ENCODE peak calls at places on chromosomes 6 and 20, in seven cellular contexts. W is foreskin fibroblast, I is WTC11, Y is tibial artery, K is OCI-LY7, H is A549, S is A673. R is an unnamed sample.

GRCh38 chr6:98547634-98548033 is 286.7 kb upstream of the POU3F2 start:
- DNase-seq in W (no peak), K (no peak), Y (no peak), S (no peak), H (no peak), I (no peak), R (no peak)

GRCh38 chr20:23195635-23196034 is 109.5 kb upstream of the CD93 start:
- DNase-seq in W (no peak), H (no peak), Y (no peak), S (no peak), I (no peak), K (no peak), R (no peak)

GRCh38 chr6:157323114-157323923 is at the start of gene TMEM242:
- DNase-seq in H (peak; percentile 80), S (peak; percentile 95), Y (peak; percentile 93), I (peak; percentile 93), K (peak; percentile 91), W (peak; percentile 98), R (peak; percentile 97)

GRCh38 chr6:158125271-158125670 is 42.8 kb downstream of the SERAC1 start:
- DNase-seq in K (no peak), S (no peak), I (no peak), Y (no peak), W (no peak), H (no peak), R (no peak)

GRCh38 chr6:13787146-13787545 is 27.2 kb downstream of the MCUR1 start:
- DNase-seq in S (peak; percentile 35), W (peak; percentile 45), Y (no peak), K (no peak), H (no peak), I (no peak), R (peak; percentile 1)

GRCh38 chr20:5471368-5471767 is 154.6 kb upstream of the PROKR2 start:
- DNase-seq in K (no peak), H (no peak), S (no peak), I (no peak), W (no peak), Y (no peak), R (peak; percentile 80)

GRCh38 chr6:150325093-150325772 is 43.6 kb upstream of the IYD start:
- DNase-seq in K (no peak), Y (no peak), H (no peak), S (no peak), W (no peak), I (no peak), R (no peak)

GRCh38 chr6:80608881-80609280 is 502.4 kb downstream of the BCKDHB start:
- DNase-seq in Y (no peak), H (no peak), I (no peak), K (no peak), S (no peak), W (no peak), R (no peak)

GRCh38 chr20:33689973-33690372 is 3.8 kb upstream of the E2F1 start:
- DNase-seq in H (no peak), Y (no peak), K (no peak), S (no peak), W (peak; percentile 53), I (no peak), R (no peak)

GRCh38 chr6:160161647-160161986 is 40.0 kb downstream of the SLC22A1 start:
- DNase-seq in H (no peak), Y (no peak), S (no peak), K (no peak), I (no peak), W (no peak), R (no peak)

GRCh38 chr6:27617700-27618689 is 145.1 kb upstream of the ZNF184 start:
- DNase-seq in S (peak; percentile 70), W (peak; percentile 66), K (no peak), Y (no peak), H (peak; percentile 59), I (peak; percentile 60), R (no peak)

GRCh38 chr6:45323656-45324224 is 4.4 kb upstream of the RUNX2 start:
- DNase-seq in S (no peak), I (no peak), W (no peak), Y (no peak), K (no peak), H (no peak), R (no peak)

GRCh38 chr6:154001494-154002285 is 37.4 kb upstream of the OPRM1 start:
- DNase-seq in W (no peak), K (no peak), Y (no peak), S (peak; percentile 15), H (no peak), I (no peak), R (no peak)

GRCh38 chr20:48180637-48181036 is 395.4 kb upstream of the SULF2 start:
- DNase-seq in W (no peak), K (no peak), I (no peak), S (no peak), Y (no peak), H (no peak), R (no peak)

GRCh38 chr6:5759571-5759970 is 247.2 kb downstream of the NRN1 start:
- DNase-seq in W (no peak), S (no peak), K (no peak), I (no peak), Y (no peak), H (no peak), R (no peak)

GRCh38 chr6:168071620-168072019 is 7.4 kb downstream of the FRMD1 start:
- DNase-seq in S (no peak), H (peak; percentile 31), Y (no peak), K (no peak), I (peak; percentile 72), W (no peak), R (no peak)
- TF ChIP-seq CTCF in S (no peak), H (no peak), Y (no peak), K (no peak), I (peak; percentile 17), W (no peak), R (no peak)

GRCh38 chr20:58070664-58071499 is 157.6 kb downstream of the ANKRD60 start:
- DNase-seq in I (no peak), K (no peak), Y (peak; percentile 38), W (no peak), H (no peak), S (no peak), R (peak; percentile 73)

GRCh38 chr20:58069207-58069606 is 159.2 kb downstream of the ANKRD60 start:
- DNase-seq in K (no peak), H (no peak), W (no peak), Y (peak; percentile 32), I (no peak), S (no peak), R (peak; percentile 32)

GRCh38 chr20:58069796-58070663 is 158.4 kb downstream of the ANKRD60 start:
- DNase-seq in K (no peak), W (no peak), S (no peak), Y (peak; percentile 24), I (no peak), H (no peak), R (peak; percentile 73)

GRCh38 chr20:58064411-58065010 is 163.9 kb downstream of the ANKRD60 start:
- DNase-seq in S (no peak), I (no peak), K (no peak), W (no peak), H (no peak), Y (peak; percentile 24), R (peak; percentile 42)

DNA sequence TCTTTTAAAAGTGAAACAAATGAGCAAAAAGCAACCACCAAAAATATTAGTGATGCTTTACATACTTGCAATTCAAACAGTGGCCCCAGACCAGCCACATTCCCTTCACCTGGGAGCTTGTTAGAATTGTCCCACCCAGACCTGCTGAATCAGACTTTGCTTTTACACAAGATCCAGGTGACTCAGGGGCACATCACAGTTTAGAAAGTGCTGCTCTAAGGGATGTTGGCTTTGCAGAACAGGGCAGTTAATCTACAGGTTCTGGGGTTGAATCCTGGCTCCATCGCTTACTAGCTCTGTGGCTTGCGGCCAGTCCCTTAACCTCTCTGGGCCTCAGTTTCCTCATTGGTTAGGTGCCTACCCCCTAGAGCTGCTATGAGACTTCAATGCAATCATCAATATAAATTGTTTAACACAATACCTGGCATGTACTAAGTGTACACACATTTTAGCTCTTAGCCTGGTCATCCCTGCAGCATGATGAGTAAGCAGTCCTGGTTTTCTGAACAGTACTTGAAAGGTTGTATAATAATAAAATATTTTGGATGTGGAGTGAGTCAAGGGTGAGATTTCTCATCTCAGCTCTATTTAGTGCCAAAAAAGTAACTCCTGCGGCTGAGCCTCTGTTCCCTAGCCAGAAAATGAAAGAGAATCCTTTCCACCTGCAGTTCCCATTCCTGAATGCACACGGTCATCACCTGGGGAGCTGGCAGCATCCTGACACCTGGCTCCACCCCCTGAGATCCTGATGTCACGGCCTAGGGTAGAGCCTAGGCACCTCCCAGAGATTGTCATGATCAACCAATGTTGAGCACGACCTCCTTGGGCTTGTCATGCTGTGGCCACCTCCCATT is 162.7 kb downstream of the ANKRD60 start:
- DNase-seq in K (no peak), I (no peak), S (no peak), W (peak; percentile 41), Y (peak; percentile 16), H (no peak), R (peak; percentile 44)
- TF ChIP-seq CTCF in K (no peak), I (no peak), S (no peak), W (no peak), Y (no peak), H (no peak), R (no peak)

GRCh38 chr6:115602471-115602870 is 458.2 kb downstream of the FRK start:
- DNase-seq in Y (no peak), S (no peak), K (no peak), W (no peak), I (no peak), H (no peak), R (no peak)

GRCh38 chr6:115601064-115601463 is 459.6 kb downstream of the FRK start:
- DNase-seq in Y (no peak), W (no peak), I (no peak), K (no peak), S (no peak), H (no peak), R (no peak)

GRCh38 chr6:115601509-115601908 is 459.2 kb downstream of the FRK start:
- DNase-seq in H (no peak), K (no peak), S (no peak), I (no peak), W (no peak), Y (no peak), R (no peak)
- TF ChIP-seq CTCF in H (no peak), K (no peak), S (no peak), I (no peak), W (no peak), Y (no peak), R (no peak)

GRCh38 chr20:26209171-26209941 is 512.7 kb upstream of the ZNF337 start:
- DNase-seq in W (peak; percentile 12), S (peak; percentile 10), I (peak; percentile 37), H (no peak), Y (peak; percentile 39), K (no peak), R (peak; percentile 84)

GRCh38 chr20:26207237-26207966 is 510.7 kb upstream of the ZNF337 start:
- DNase-seq in I (no peak), Y (no peak), K (no peak), S (no peak), W (no peak), H (no peak), R (no peak)

GRCh38 chr20:26205350-26205749 is 508.7 kb upstream of the ZNF337 start:
- DNase-seq in W (no peak), H (no peak), I (no peak), Y (no peak), S (no peak), K (no peak), R (no peak)

GRCh38 chr20:26208296-26209091 is 511.8 kb upstream of the ZNF337 start:
- DNase-seq in I (peak; percentile 69), K (no peak), Y (no peak), H (peak; percentile 4), S (no peak), W (peak; percentile 13), R (peak; percentile 84)
- TF ChIP-seq CTCF in I (no peak), K (no peak), Y (no peak), H (no peak), S (no peak), W (no peak), R (no peak)

R was measured in osteocyte.